ENCODE peak calls at places on chromosomes 5 and 9, in four cellular contexts. P is fibroblast of the aortic adventitia, L is lung, F is fibroblast of villous mesenchyme. D is an unnamed sample.

GRCh38 chr9:113219972-113220371 is 1.1 kb downstream of the FKBP15 start:
- DNase-seq in P (peak; percentile 25), L (no peak), F (peak; percentile 76), D (peak; percentile 91)

GRCh38 chr5:134240421-134240962 is 14.6 kb upstream of the PPP2CA start:
- DNase-seq in P (peak; percentile 63), L (no peak), F (peak; percentile 83), D (peak; percentile 43)

GRCh38 chr9:95017661-95018060 is 291.2 kb downstream of the AOPEP start:
- DNase-seq in P (peak; percentile 54), L (no peak), F (peak; percentile 62), D (no peak)

GRCh38 chr5:141559481-141559880 is 59.3 kb downstream of the DIAPH1 start:
- DNase-seq in P (peak; percentile 85), L (no peak), F (peak; percentile 66), D (peak; percentile 69)

GRCh38 chr5:57032151-57032551 is 80.2 kb upstream of the MIER3 start:
- DNase-seq in P (no peak), L (no peak), F (no peak), D (no peak)

GRCh38 chr9:35112257-35113020 is 3.2 kb downstream of the ATOSB start:
- DNase-seq in P (peak; percentile 88), L (no peak), F (peak; percentile 52), D (peak; percentile 84)

GRCh38 chr9:18346761-18347160 is 127.2 kb upstream of the ADAMTSL1 start:
- DNase-seq in P (no peak), L (no peak), F (no peak), D (no peak)

GRCh38 chr9:128636556-128637530 is 19.8 kb downstream of the DYNC2I2 start:
- DNase-seq in P (no peak), L (no peak), F (no peak), D (no peak)

GRCh38 chr9:81682797-81683196 is 6.5 kb downstream of the TLE1 start:
- DNase-seq in P (peak; percentile 52), L (no peak), F (peak; percentile 73), D (no peak)

GRCh38 chr5:142913728-142914338 is 143.7 kb downstream of the ARHGAP26 start:
- DNase-seq in P (no peak), L (no peak), F (no peak), D (no peak)

GRCh38 chr9:87642330-87643110 is 83.4 kb upstream of the CTSL start:
- DNase-seq in P (no peak), L (no peak), F (peak; percentile 20), D (no peak)

GRCh38 chr9:124881138-124881743 is 19.3 kb downstream of the ARPC5L start:
- DNase-seq in P (no peak), L (no peak), F (no peak), D (no peak)

GRCh38 chr9:78438765-78439164 is 141.8 kb downstream of the PSAT1 start:
- DNase-seq in P (no peak), L (no peak), F (no peak), D (no peak)

GRCh38 chr9:78441396-78441795 is 144.5 kb downstream of the PSAT1 start:
- DNase-seq in P (no peak), L (no peak), F (no peak), D (no peak)

GRCh38 chr9:78441822-78442431 is 145.0 kb downstream of the PSAT1 start:
- DNase-seq in P (no peak), L (no peak), F (no peak), D (no peak)

GRCh38 chr9:78439192-78439865 is 142.4 kb downstream of the PSAT1 start:
- DNase-seq in P (peak; percentile 86), L (peak; percentile 87), F (peak; percentile 87), D (peak; percentile 90)

DNA sequence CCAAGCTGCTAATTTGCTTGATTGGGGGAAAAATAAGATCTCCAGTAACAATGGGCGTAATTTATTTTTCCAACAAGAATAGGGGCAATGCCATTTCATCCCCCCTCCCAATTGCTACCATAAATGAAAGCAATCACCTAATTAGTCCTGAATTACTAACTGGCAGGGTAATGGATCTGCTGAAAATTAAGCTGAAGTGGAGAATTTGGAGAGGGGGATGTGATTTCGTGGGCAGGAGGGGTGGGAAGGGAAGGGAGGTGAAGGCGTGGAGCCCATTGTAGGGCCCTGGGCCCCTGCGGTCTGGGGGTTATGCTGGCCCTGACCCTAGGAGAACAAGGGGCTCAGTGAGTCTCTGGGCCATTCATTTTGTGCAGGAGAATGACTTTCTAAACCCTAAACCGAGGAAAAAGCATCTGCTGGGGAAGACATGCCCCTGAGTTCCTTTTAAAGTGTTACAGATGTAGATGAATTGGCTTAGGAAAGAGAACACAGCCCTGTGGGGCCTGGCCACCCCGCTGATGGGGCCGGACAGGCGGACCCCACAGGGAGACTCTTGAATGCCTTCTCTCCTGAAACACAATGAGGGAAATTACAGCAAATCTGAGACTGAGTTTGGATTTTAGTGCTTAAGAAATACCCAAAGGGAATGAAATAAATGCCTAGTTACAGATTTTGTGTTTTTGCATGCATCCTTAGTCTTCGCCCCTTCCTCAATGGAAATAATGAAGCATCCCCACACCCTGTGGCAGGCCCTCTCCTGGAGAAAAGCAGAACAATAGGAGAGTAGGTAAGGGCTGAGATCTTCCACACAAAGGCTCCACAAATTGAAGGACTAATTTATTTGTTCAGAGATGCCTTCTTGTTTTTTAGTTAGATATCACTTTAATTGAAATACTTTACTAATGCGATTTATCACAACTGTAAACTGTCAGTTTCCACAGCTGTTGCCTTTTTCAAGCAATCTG is 143.2 kb downstream of the PSAT1 start:
- DNase-seq in P (no peak), L (no peak), F (no peak), D (no peak)
- TF ChIP-seq CTCF in P (no peak), L (no peak), F (no peak), D (peak; percentile 19)

GRCh38 chr5:4228708-4229107 is 633.1 kb downstream of the IRX1 start:
- DNase-seq in P (no peak), L (no peak), F (no peak), D (no peak)

GRCh38 chr5:4226565-4226964 is 630.9 kb downstream of the IRX1 start:
- DNase-seq in P (no peak), L (no peak), F (no peak), D (no peak)

GRCh38 chr5:4225741-4226140 is 630.1 kb downstream of the IRX1 start:
- DNase-seq in P (no peak), L (no peak), F (no peak), D (no peak)

GRCh38 chr5:4220016-4220415 is 624.4 kb downstream of the IRX1 start:
- DNase-seq in P (no peak), L (no peak), F (no peak), D (no peak)

GRCh38 chr5:4222821-4223220 is 627.2 kb downstream of the IRX1 start:
- DNase-seq in P (no peak), L (no peak), F (no peak), D (no peak)
- TF ChIP-seq CTCF in P (no peak), L (no peak), F (no peak), D (no peak)

DNA sequence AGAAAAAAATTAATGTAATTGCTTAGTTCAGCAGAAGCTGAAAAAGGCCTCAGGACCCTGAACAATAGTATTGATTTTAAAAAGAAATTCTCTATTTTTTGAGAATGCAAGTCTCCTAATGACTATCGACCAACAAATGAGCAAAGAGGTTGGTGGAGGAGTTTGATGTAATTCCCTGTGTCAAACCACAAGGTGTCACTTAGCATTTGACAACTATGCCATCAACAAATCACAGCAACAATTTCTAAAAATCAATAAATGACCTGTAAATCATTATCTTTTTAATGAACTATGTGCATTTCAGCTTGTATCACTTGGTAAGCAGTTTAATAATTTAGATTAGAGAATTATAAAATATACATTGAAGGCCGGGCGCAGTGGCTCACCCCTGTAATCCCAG is 133.7 kb downstream of the PRELID2 start:
- DNase-seq in P (no peak), L (no peak), F (no peak), D (no peak)
- TF ChIP-seq CTCF in P (no peak), L (no peak), F (no peak), D (no peak)

GRCh38 chr9:97803167-97804058 is 49.6 kb upstream of the FOXE1 start:
- DNase-seq in P (peak; percentile 18), L (peak; percentile 86), F (peak; percentile 62), D (peak; percentile 51)
- TF ChIP-seq CTCF in P (no peak), L (no peak), F (no peak), D (no peak)

DNA sequence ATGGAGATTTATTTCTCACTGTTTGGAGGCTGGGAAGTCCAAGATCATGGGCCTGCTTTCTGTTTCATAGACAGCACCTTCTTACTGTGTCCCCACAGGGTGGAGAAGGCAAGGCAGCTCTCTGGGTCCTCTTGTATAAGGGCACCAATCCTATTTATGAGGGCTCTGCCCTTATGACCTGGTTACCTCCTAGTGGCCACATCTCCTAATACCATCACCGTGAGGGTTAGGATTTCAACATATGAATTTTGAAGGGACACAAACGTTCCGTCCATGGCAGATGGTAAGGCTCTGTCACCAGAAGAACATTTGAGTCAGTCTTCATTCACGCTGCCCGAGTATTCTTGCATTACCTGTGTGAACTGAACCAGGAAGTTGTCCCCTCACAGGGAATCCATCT is 48.4 kb downstream of the ANKRD33B start:
- DNase-seq in P (no peak), L (no peak), F (no peak), D (no peak)
- TF ChIP-seq CTCF in P (peak; percentile 0), L (no peak), F (no peak), D (no peak)

DNA sequence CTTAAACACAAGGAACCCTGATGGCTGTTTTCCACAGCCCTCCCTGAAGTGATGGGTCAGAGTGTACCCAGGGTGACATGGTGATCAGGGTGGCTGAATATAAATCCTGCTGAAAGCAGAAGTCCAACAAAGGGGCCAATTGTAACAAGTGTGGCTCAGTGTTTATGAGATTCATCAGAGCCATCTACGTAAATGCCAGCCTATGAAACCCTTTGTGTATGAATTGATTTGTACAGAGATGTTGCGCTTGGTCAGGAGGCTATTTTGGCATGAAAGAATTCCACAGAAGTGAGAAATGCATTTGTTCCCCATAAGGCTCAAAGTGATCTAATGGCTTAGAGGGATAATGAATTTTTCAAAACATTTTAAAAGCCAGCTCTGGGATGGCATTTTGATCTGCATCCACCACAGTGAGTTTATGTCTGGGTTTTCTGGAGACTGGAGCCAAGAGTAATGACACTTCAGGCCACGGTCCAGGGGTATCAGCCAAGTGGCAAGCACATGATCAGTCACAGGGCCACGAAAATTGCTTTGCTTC is 12.4 kb downstream of the PRUNE2 start:
- DNase-seq in P (no peak), L (no peak), F (no peak), D (peak; percentile 31)
- TF ChIP-seq CTCF in P (no peak), L (no peak), F (no peak), D (no peak)

DNA sequence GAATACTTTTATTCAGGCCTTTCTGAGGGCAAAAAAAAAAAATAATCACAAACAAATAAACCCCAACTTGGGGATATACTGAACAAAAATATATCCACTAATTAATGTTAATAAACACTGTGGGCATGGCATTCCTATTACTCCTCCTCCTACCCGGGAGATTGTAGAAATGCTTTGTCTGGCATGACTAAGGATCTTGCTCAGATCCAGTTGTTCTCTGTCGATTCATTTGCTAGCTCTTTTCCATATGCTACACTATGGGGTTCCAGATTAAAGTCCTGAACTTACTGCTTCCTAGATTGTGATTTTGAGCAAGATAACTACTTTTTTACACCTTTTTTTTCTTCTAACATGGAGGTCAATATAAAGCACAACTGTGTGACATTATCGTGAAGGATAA is 102.2 kb upstream of the PRR16 start:
- DNase-seq in P (no peak), L (no peak), F (no peak), D (no peak)
- TF ChIP-seq CTCF in P (no peak), L (no peak), F (no peak), D (no peak)

GRCh38 chr5:1892685-1893445 is 10.1 kb upstream of the IRX4 start:
- DNase-seq in P (no peak), L (no peak), F (no peak), D (no peak)
- TF ChIP-seq CTCF in P (no peak), L (no peak), F (no peak), D (no peak)

GRCh38 chr5:27124590-27124989 is 86.2 kb upstream of the CDH9 start:
- DNase-seq in P (peak; percentile 12), L (no peak), F (peak; percentile 2), D (peak; percentile 9)
- TF ChIP-seq CTCF in P (peak; percentile 45), L (no peak), F (peak; percentile 35), D (peak; percentile 57)

D was measured in AG10803.